ENCODE peak calls at places on chromosome 9, in six cellular contexts. One of them, this sample, is unnamed.

GRCh38 chr9:33082538-33083326 is 6.3 kb upstream of the SMU1 start:
- DNase-seq in fibroblast of the aortic adventitia: no peak
- DNase-seq in lower lobe of right lung: peak; percentile 57
- DNase-seq in neural progenitor cell: no peak
- DNase-seq in Calu3: no peak
- DNase-seq in GM20000: no peak
- DNase-seq in this sample: no peak

GRCh38 chr9:122127396-122127798 is 32.2 kb downstream of the NDUFA8 start:
- DNase-seq in lower lobe of right lung: no peak
- DNase-seq in GM20000: no peak
- DNase-seq in fibroblast of the aortic adventitia: no peak
- DNase-seq in neural progenitor cell: no peak
- DNase-seq in Calu3: no peak
- DNase-seq in this sample: no peak

GRCh38 chr9:127711831-127712274 is 3.6 kb downstream of the PTRH1 start:
- DNase-seq in lower lobe of right lung: no peak
- DNase-seq in GM20000: no peak
- DNase-seq in Calu3: no peak
- DNase-seq in neural progenitor cell: peak; percentile 43
- DNase-seq in fibroblast of the aortic adventitia: no peak
- DNase-seq in this sample: no peak

GRCh38 chr9:105656131-105656921 is 5.9 kb upstream of the TAL2 start:
- DNase-seq in GM20000: peak; percentile 69
- DNase-seq in lower lobe of right lung: no peak
- DNase-seq in fibroblast of the aortic adventitia: no peak
- DNase-seq in Calu3: peak; percentile 37
- DNase-seq in neural progenitor cell: peak; percentile 79
- DNase-seq in this sample: peak; percentile 67

GRCh38 chr9:131739192-131739961 is 499 bp downstream of the RAPGEF1 start:
- DNase-seq in GM20000: peak; percentile 82
- DNase-seq in neural progenitor cell: peak; percentile 68
- DNase-seq in lower lobe of right lung: peak; percentile 71
- DNase-seq in Calu3: peak; percentile 25
- DNase-seq in fibroblast of the aortic adventitia: peak; percentile 27
- DNase-seq in this sample: peak; percentile 72

GRCh38 chr9:126147620-126148522 is 178.8 kb upstream of the MVB12B start:
- DNase-seq in fibroblast of the aortic adventitia: no peak
- DNase-seq in neural progenitor cell: no peak
- DNase-seq in lower lobe of right lung: no peak
- DNase-seq in Calu3: no peak
- DNase-seq in GM20000: no peak
- DNase-seq in this sample: no peak

GRCh38 chr9:28270156-28270555 is 696.9 kb upstream of the C9orf72 start:
- DNase-seq in fibroblast of the aortic adventitia: no peak
- DNase-seq in GM20000: no peak
- DNase-seq in lower lobe of right lung: no peak
- DNase-seq in neural progenitor cell: no peak
- DNase-seq in Calu3: no peak
- DNase-seq in this sample: no peak

GRCh38 chr9:109969559-109970237 is 189.7 kb downstream of the PALM2AKAP2 start:
- DNase-seq in GM20000: no peak
- DNase-seq in Calu3: no peak
- DNase-seq in neural progenitor cell: no peak
- DNase-seq in lower lobe of right lung: no peak
- DNase-seq in fibroblast of the aortic adventitia: no peak
- DNase-seq in this sample: no peak

GRCh38 chr9:116800885-116801284 is 113.8 kb downstream of the TRIM32 start:
- DNase-seq in neural progenitor cell: peak; percentile 47
- DNase-seq in GM20000: peak; percentile 24
- DNase-seq in fibroblast of the aortic adventitia: no peak
- DNase-seq in Calu3: no peak
- DNase-seq in lower lobe of right lung: no peak
- DNase-seq in this sample: peak; percentile 31

GRCh38 chr9:84780385-84780784 is 110.9 kb downstream of the NTRK2 start:
- DNase-seq in neural progenitor cell: no peak
- DNase-seq in Calu3: no peak
- DNase-seq in lower lobe of right lung: no peak
- DNase-seq in GM20000: no peak
- DNase-seq in fibroblast of the aortic adventitia: no peak
- DNase-seq in this sample: no peak

GRCh38 chr9:8651830-8652229 is 852.3 kb upstream of the DMAC1 start:
- DNase-seq in Calu3: no peak
- DNase-seq in fibroblast of the aortic adventitia: no peak
- DNase-seq in lower lobe of right lung: no peak
- DNase-seq in GM20000: no peak
- DNase-seq in neural progenitor cell: no peak
- DNase-seq in this sample: no peak

GRCh38 chr9:92506184-92506857 is 24.0 kb upstream of the ASPN start:
- DNase-seq in lower lobe of right lung: no peak
- DNase-seq in fibroblast of the aortic adventitia: peak; percentile 100
- DNase-seq in Calu3: no peak
- DNase-seq in GM20000: no peak
- DNase-seq in neural progenitor cell: no peak
- DNase-seq in this sample: no peak

GRCh38 chr9:122180633-122181032 is 20.9 kb downstream of the MORN5 start:
- DNase-seq in lower lobe of right lung: no peak
- DNase-seq in neural progenitor cell: no peak
- DNase-seq in GM20000: no peak
- DNase-seq in fibroblast of the aortic adventitia: peak; percentile 75
- DNase-seq in Calu3: peak; percentile 15
- DNase-seq in this sample: no peak

GRCh38 chr9:135514342-135515082 is 6.7 kb upstream of the LCN1 start:
- DNase-seq in neural progenitor cell: no peak
- DNase-seq in GM20000: no peak
- DNase-seq in fibroblast of the aortic adventitia: no peak
- DNase-seq in Calu3: no peak
- DNase-seq in lower lobe of right lung: no peak
- DNase-seq in this sample: peak; percentile 8

GRCh38 chr9:128091571-128091970 is 23.5 kb downstream of the SLC25A25 start:
- DNase-seq in lower lobe of right lung: peak; percentile 28
- DNase-seq in GM20000: no peak
- DNase-seq in fibroblast of the aortic adventitia: no peak
- DNase-seq in Calu3: no peak
- DNase-seq in neural progenitor cell: no peak
- DNase-seq in this sample: no peak

GRCh38 chr9:17521456-17521855 is 57.4 kb upstream of the SH3GL2 start:
- DNase-seq in lower lobe of right lung: no peak
- DNase-seq in fibroblast of the aortic adventitia: no peak
- DNase-seq in GM20000: no peak
- DNase-seq in neural progenitor cell: no peak
- DNase-seq in Calu3: no peak
- DNase-seq in this sample: no peak

GRCh38 chr9:20242767-20243166 is 379.5 kb downstream of the MLLT3 start:
- DNase-seq in Calu3: no peak
- DNase-seq in GM20000: peak; percentile 36
- DNase-seq in fibroblast of the aortic adventitia: no peak
- DNase-seq in lower lobe of right lung: no peak
- DNase-seq in neural progenitor cell: no peak
- DNase-seq in this sample: peak; percentile 32

GRCh38 chr9:124472770-124473169 is 22.5 kb downstream of the ADGRD2 start:
- DNase-seq in fibroblast of the aortic adventitia: no peak
- DNase-seq in lower lobe of right lung: no peak
- DNase-seq in GM20000: no peak
- DNase-seq in neural progenitor cell: no peak
- DNase-seq in Calu3: no peak
- DNase-seq in this sample: no peak

GRCh38 chr9:5851445-5851844 is 18.5 kb upstream of the ERMP1 start:
- DNase-seq in fibroblast of the aortic adventitia: peak; percentile 63
- DNase-seq in lower lobe of right lung: no peak
- DNase-seq in GM20000: peak; percentile 72
- DNase-seq in Calu3: peak; percentile 14
- DNase-seq in neural progenitor cell: no peak
- DNase-seq in this sample: peak; percentile 78

GRCh38 chr9:116190997-116191396 is 37.4 kb downstream of the PAPPA start:
- DNase-seq in fibroblast of the aortic adventitia: peak; percentile 70
- DNase-seq in Calu3: no peak
- DNase-seq in GM20000: no peak
- DNase-seq in neural progenitor cell: no peak
- DNase-seq in lower lobe of right lung: no peak
- DNase-seq in this sample: no peak

GRCh38 chr9:98692392-98692791 is 16.3 kb downstream of the GABBR2 start:
- DNase-seq in Calu3: no peak
- DNase-seq in neural progenitor cell: no peak
- DNase-seq in fibroblast of the aortic adventitia: no peak
- DNase-seq in lower lobe of right lung: no peak
- DNase-seq in GM20000: no peak
- DNase-seq in this sample: no peak

GRCh38 chr9:15103321-15103720 is 193.1 kb upstream of the FREM1 start:
- DNase-seq in fibroblast of the aortic adventitia: no peak
- DNase-seq in GM20000: no peak
- DNase-seq in lower lobe of right lung: no peak
- DNase-seq in Calu3: no peak
- DNase-seq in neural progenitor cell: no peak
- DNase-seq in this sample: no peak

GRCh38 chr9:80648336-80648735 is 1041.0 kb downstream of the TLE1 start:
- DNase-seq in GM20000: no peak
- DNase-seq in Calu3: no peak
- DNase-seq in lower lobe of right lung: no peak
- DNase-seq in fibroblast of the aortic adventitia: peak; percentile 69
- DNase-seq in neural progenitor cell: no peak
- DNase-seq in this sample: no peak

GRCh38 chr9:130347036-130347435 is 81.5 kb downstream of the HMCN2 start:
- DNase-seq in fibroblast of the aortic adventitia: no peak
- DNase-seq in Calu3: no peak
- DNase-seq in neural progenitor cell: no peak
- DNase-seq in lower lobe of right lung: no peak
- DNase-seq in GM20000: no peak
- DNase-seq in this sample: no peak
- TF ChIP-seq CTCF in fibroblast of the aortic adventitia: no peak
- TF ChIP-seq CTCF in Calu3: no peak
- TF ChIP-seq CTCF in neural progenitor cell: no peak
- TF ChIP-seq CTCF in lower lobe of right lung: no peak
- TF ChIP-seq CTCF in GM20000: no peak
- TF ChIP-seq CTCF in this sample: no peak

GRCh38 chr9:78363221-78363620 is 66.3 kb downstream of the PSAT1 start:
- DNase-seq in neural progenitor cell: no peak
- DNase-seq in fibroblast of the aortic adventitia: peak; percentile 63
- DNase-seq in GM20000: no peak
- DNase-seq in lower lobe of right lung: no peak
- DNase-seq in Calu3: no peak
- DNase-seq in this sample: no peak

GRCh38 chr9:78366827-78367226 is 69.9 kb downstream of the PSAT1 start:
- DNase-seq in lower lobe of right lung: no peak
- DNase-seq in neural progenitor cell: peak; percentile 54
- DNase-seq in GM20000: no peak
- DNase-seq in Calu3: no peak
- DNase-seq in fibroblast of the aortic adventitia: no peak
- DNase-seq in this sample: no peak

GRCh38 chr9:78369644-78370219 is 72.8 kb downstream of the PSAT1 start:
- DNase-seq in GM20000: peak; percentile 61
- DNase-seq in lower lobe of right lung: peak; percentile 75
- DNase-seq in Calu3: peak; percentile 50
- DNase-seq in neural progenitor cell: peak; percentile 87
- DNase-seq in fibroblast of the aortic adventitia: peak; percentile 74
- DNase-seq in this sample: peak; percentile 31

GRCh38 chr9:78368236-78368635 is 71.3 kb downstream of the PSAT1 start:
- DNase-seq in Calu3: no peak
- DNase-seq in GM20000: no peak
- DNase-seq in neural progenitor cell: no peak
- DNase-seq in fibroblast of the aortic adventitia: no peak
- DNase-seq in lower lobe of right lung: no peak
- DNase-seq in this sample: no peak

GRCh38 chr9:78365979-78366697 is 69.2 kb downstream of the PSAT1 start:
- DNase-seq in fibroblast of the aortic adventitia: peak; percentile 42
- DNase-seq in neural progenitor cell: peak; percentile 36
- DNase-seq in lower lobe of right lung: no peak
- DNase-seq in Calu3: no peak
- DNase-seq in GM20000: no peak
- DNase-seq in this sample: no peak
- TF ChIP-seq CTCF in fibroblast of the aortic adventitia: peak; percentile 79
- TF ChIP-seq CTCF in neural progenitor cell: peak; percentile 80
- TF ChIP-seq CTCF in lower lobe of right lung: peak; percentile 48
- TF ChIP-seq CTCF in Calu3: peak; percentile 21
- TF ChIP-seq CTCF in GM20000: no peak
- TF ChIP-seq CTCF in this sample: peak; percentile 13

DNA sequence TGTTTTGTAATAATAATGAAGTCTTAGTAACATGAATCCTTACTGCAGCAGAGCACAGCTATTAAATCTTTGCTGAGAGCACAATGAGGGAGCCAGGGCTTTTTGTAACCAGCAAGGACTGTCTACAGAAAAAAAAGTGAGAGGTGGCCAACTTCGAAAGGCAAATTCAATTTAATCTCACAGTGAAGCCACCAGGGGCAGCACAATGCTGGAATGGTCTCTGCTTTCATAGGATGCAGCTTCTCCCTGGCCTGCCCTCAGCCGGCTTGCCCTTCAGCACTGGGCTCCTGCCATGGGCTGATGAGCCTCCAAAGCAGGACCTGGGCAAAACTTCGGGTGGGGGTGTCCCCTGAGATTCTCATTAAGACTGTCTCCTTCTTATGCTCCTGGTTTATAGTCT is 134.3 kb downstream of the GNAQ start:
- DNase-seq in GM20000: no peak
- DNase-seq in Calu3: no peak
- DNase-seq in lower lobe of right lung: no peak
- DNase-seq in neural progenitor cell: peak; percentile 9
- DNase-seq in fibroblast of the aortic adventitia: peak; percentile 28
- DNase-seq in this sample: no peak
- TF ChIP-seq CTCF in GM20000: no peak
- TF ChIP-seq CTCF in Calu3: no peak
- TF ChIP-seq CTCF in lower lobe of right lung: no peak
- TF ChIP-seq CTCF in neural progenitor cell: peak; percentile 37
- TF ChIP-seq CTCF in fibroblast of the aortic adventitia: peak; percentile 31
- TF ChIP-seq CTCF in this sample: no peak

DNA sequence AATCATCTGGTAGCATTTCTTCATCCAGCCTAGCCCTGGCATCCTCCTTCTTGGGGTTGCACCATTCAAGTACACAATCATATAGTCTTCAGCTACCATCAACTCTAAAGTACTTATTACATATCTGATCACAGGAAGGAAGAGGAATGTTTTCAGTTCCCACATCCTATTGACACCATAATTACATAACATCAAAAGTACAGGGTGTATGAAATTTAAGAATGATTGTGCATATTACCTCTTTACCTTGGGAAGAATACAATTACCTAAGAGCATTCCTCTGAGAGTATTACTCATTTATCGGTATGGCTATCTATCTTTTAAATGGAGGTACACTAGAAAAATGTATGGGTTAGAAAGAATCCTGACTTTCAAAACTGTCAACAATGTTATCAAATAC is 126.8 kb upstream of the PCA3 start:
- DNase-seq in neural progenitor cell: no peak
- DNase-seq in lower lobe of right lung: no peak
- DNase-seq in Calu3: no peak
- DNase-seq in GM20000: no peak
- DNase-seq in fibroblast of the aortic adventitia: no peak
- DNase-seq in this sample: no peak
- TF ChIP-seq CTCF in neural progenitor cell: no peak
- TF ChIP-seq CTCF in lower lobe of right lung: no peak
- TF ChIP-seq CTCF in Calu3: no peak
- TF ChIP-seq CTCF in GM20000: no peak
- TF ChIP-seq CTCF in fibroblast of the aortic adventitia: no peak
- TF ChIP-seq CTCF in this sample: no peak